ENCODE peak calls at places on chromosomes 5 and 9, in seven cellular contexts. L is sigmoid colon, D is HCT116, N is esophagus muscularis mucosa, E is transverse colon, F is prostate gland, X is spleen. K is an unnamed sample.
A peak's percentile ranks its signal among the peaks of the same experiment; 100 is the strongest.

GRCh38 chr9:15135167-15135792 is 171.7 kb downstream of the TTC39B start:
- DNase-seq in X (no peak), D (peak; percentile 60), E (peak; percentile 49), N (no peak), F (peak; percentile 44), L (peak; percentile 78), K (peak; percentile 97)

GRCh38 chr5:180375955-180376354 is 22.8 kb upstream of the GFPT2 start:
- DNase-seq in D (no peak), N (no peak), F (no peak), E (no peak), X (no peak), L (no peak), K (no peak)

GRCh38 chr9:79984429-79985067 is 412.8 kb downstream of the TLE4 start:
- DNase-seq in F (no peak), D (no peak), L (no peak), X (no peak), E (no peak), N (no peak), K (no peak)

GRCh38 chr9:129826344-129826743 is 2.4 kb upstream of the TOR1A start:
- DNase-seq in N (no peak), L (no peak), E (no peak), D (no peak), F (no peak), X (no peak), K (no peak)

GRCh38 chr9:99184073-99184426 is 37.7 kb downstream of the ALG2 start:
- DNase-seq in F (no peak), E (no peak), L (no peak), X (no peak), N (peak; percentile 89), D (no peak), K (no peak)

GRCh38 chr9:90441814-90442213 is 200.8 kb downstream of the DIRAS2 start:
- DNase-seq in D (no peak), N (no peak), L (no peak), F (no peak), E (no peak), X (no peak), K (no peak)

GRCh38 chr9:80163889-80164288 is 592.1 kb downstream of the TLE4 start:
- DNase-seq in E (no peak), D (no peak), X (peak; percentile 76), F (no peak), L (no peak), N (no peak), K (no peak)

GRCh38 chr9:129487658-129488483 is 133.0 kb downstream of the C9orf50 start:
- DNase-seq in D (no peak), L (peak; percentile 91), X (peak; percentile 82), E (no peak), N (no peak), F (no peak), K (no peak)

GRCh38 chr5:90932052-90932699 is 373.6 kb downstream of the ADGRV1 start:
- DNase-seq in D (peak; percentile 44), L (peak; percentile 75), N (no peak), F (peak; percentile 65), E (peak; percentile 47), X (no peak), K (peak; percentile 76)

GRCh38 chr5:148556835-148557234 is 97.5 kb downstream of the HTR4 start:
- DNase-seq in F (no peak), N (no peak), D (no peak), L (no peak), E (no peak), X (no peak), K (no peak)

GRCh38 chr9:21696411-21696865 is 106.0 kb upstream of the MTAP start:
- DNase-seq in X (no peak), D (no peak), N (no peak), E (no peak), F (no peak), L (no peak), K (no peak)

GRCh38 chr5:176578391-176578808 is 29.3 kb downstream of the CDHR2 start:
- DNase-seq in D (peak; percentile 83), F (peak; percentile 83), L (no peak), N (no peak), X (no peak), E (peak; percentile 80), K (no peak)
- TF ChIP-seq POLR2AphosphoS5 in D (no peak), F (peak; percentile 41), L (no peak), N (no peak), X (no peak), E (no peak), K (no peak)

GRCh38 chr9:2317591-2317990 is 302.4 kb downstream of the SMARCA2 start:
- DNase-seq in F (no peak), X (no peak), D (no peak), N (peak; percentile 34), E (no peak), L (no peak), K (no peak)
- H3K9me3 ChIP-seq in F (no peaks in the 10 kb centered on the region), X (peaks cover 26% of the 10 kb centered on the region), D (no peaks in the 10 kb centered on the region), N (peaks cover 18% of the 10 kb centered on the region), E (peaks cover 10% of the 10 kb centered on the region), L (peaks cover 5% of the 10 kb centered on the region), K (no peaks in the 10 kb centered on the region)

GRCh38 chr9:137034709-137035506 is 3.0 kb upstream of the FUT7 start:
- DNase-seq in X (peak; percentile 97), F (peak; percentile 68), L (peak; percentile 89), E (peak; percentile 85), N (no peak), D (peak; percentile 69), K (peak; percentile 58)
- TF ChIP-seq POLR2AphosphoS5 in X (peak; percentile 75), F (peak; percentile 65), L (no peak), E (no peak), N (no peak), D (peak; percentile 27), K (no peak)

GRCh38 chr9:103991001-103991400 is 103.1 kb upstream of the SMC2 start:
- DNase-seq in N (no peak), L (no peak), F (no peak), D (no peak), X (no peak), E (no peak), K (no peak)
- H3K9me3 ChIP-seq in N (no peaks in the 10 kb centered on the region), L (no peaks in the 10 kb centered on the region), F (no peaks in the 10 kb centered on the region), D (no peaks in the 10 kb centered on the region), X (no peaks in the 10 kb centered on the region), E (no peaks in the 10 kb centered on the region), K (no peaks in the 10 kb centered on the region)

GRCh38 chr9:13209498-13209897 is 70.0 kb downstream of the MPDZ start:
- DNase-seq in F (no peak), D (no peak), E (no peak), X (no peak), N (no peak), L (no peak), K (no peak)
- TF ChIP-seq POLR2AphosphoS5 in F (no peak), D (no peak), E (no peak), X (no peak), N (no peak), L (no peak), K (no peak)

GRCh38 chr5:88190106-88190834 is 78.4 kb downstream of the TMEM161B start:
- DNase-seq in F (no peak), N (no peak), D (no peak), L (no peak), X (no peak), E (no peak), K (no peak)
- H3K9me3 ChIP-seq in F (no peaks in the 10 kb centered on the region), N (peaks cover 38% of the 10 kb centered on the region), D (no peaks in the 10 kb centered on the region), L (no peaks in the 10 kb centered on the region), X (peaks cover 43% of the 10 kb centered on the region), E (peaks cover 23% of the 10 kb centered on the region), K (peaks cover 8% of the 10 kb centered on the region)

DNA sequence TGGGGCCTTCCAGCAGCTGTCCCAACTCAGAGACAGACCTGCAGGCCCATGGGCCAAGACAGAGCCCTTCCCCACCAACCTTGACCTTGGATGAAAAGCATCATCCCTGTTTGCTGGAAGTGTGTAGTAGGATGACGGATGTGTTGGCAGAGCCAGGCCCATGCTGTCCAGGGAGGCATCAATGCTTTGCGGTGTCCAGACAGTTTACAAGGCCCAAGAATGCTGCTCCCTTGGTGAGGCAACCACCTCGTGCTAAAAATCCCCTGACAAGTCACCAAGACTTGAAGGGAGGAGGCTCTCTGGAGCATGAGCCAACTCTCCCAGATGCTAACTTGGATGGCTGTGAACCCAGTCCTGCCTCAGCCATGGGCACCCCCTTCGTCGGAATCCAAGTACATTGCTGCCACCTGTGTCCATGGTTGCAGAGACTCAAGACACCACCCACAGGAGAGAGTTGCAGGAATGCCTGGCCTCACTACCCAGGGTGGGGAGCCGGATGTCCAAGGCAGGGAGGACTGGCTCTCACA is 9.6 kb upstream of the NKD2 start:
- DNase-seq in F (no peak), X (no peak), L (peak; percentile 74), N (no peak), D (no peak), E (peak; percentile 11), K (no peak)
- TF ChIP-seq POLR2AphosphoS5 in F (no peak), X (no peak), L (no peak), N (peak; percentile 16), D (no peak), E (no peak), K (no peak)

K was measured in SK-N-MC.